ENCODE peak calls at places on chromosomes 16 and 17, in six cellular contexts. N is nucleus accumbens; R is left cardiac atrium; X is activated T-cell treated with anti-CD3 and anti-CD28 coated beads, Interleukin-2, amount 50 U/mL, for 4 hours; E is ELR; C is activated CD4-positive, alpha-beta T cell treated with anti-CD3 and anti-CD28 coated beads for 48 hours. M is an unnamed sample.

GRCh38 chr17:79231766-79232287 is 157.2 kb downstream of the ENGASE start:
- DNase-seq in E (peak; percentile 40), N (no peak), C (peak; percentile 8), R (no peak), X (no peak), M (no peak)

GRCh38 chr16:66299349-66299748 is 67.1 kb upstream of the CDH5 start:
- DNase-seq in X (no peak), N (no peak), E (no peak), R (no peak), C (no peak), M (no peak)

GRCh38 chr16:50879873-50880695 is 138.2 kb downstream of the CYLD start:
- DNase-seq in N (peak; percentile 11), C (no peak), X (no peak), E (no peak), R (no peak), M (no peak)

GRCh38 chr17:81859906-81860755 is at the start of gene P4HB:
- DNase-seq in C (no peak), X (no peak), E (peak; percentile 45), N (no peak), R (no peak), M (no peak)

GRCh38 chr17:74454197-74455024 is 12.0 kb upstream of the CD300A start:
- DNase-seq in C (no peak), E (peak; percentile 40), N (peak; percentile 85), R (peak; percentile 94), X (peak; percentile 47), M (no peak)

GRCh38 chr17:61323015-61323379 is 76.6 kb upstream of the TBX2 start:
- DNase-seq in R (no peak), X (no peak), E (no peak), C (no peak), N (no peak), M (no peak)

GRCh38 chr17:79027925-79028491 is 4.0 kb downstream of the C1QTNF1 start:
- DNase-seq in N (no peak), R (peak; percentile 68), X (no peak), C (no peak), E (no peak), M (no peak)

GRCh38 chr17:18362509-18363020 is 785 bp downstream of the SHMT1 start:
- DNase-seq in E (peak; percentile 42), N (peak; percentile 79), R (peak; percentile 74), X (no peak), C (peak; percentile 28), M (peak; percentile 20)

GRCh38 chr17:37650419-37651003 is 7.3 kb upstream of the DDX52 start:
- DNase-seq in X (no peak), R (no peak), E (peak; percentile 74), N (peak; percentile 3), C (peak; percentile 8), M (no peak)

GRCh38 chr17:45371414-45372324 is 54.8 kb upstream of the MAP3K14 start:
- DNase-seq in E (peak; percentile 99), C (peak; percentile 69), R (peak; percentile 91), X (no peak), N (no peak), M (no peak)

GRCh38 chr16:68993421-68993820 is 112.0 kb upstream of the HAS3 start:
- DNase-seq in X (no peak), C (no peak), E (no peak), N (no peak), R (no peak), M (no peak)

GRCh38 chr16:483351-484075 is 44.0 kb upstream of the CAPN15 start:
- DNase-seq in N (no peak), X (no peak), C (no peak), E (no peak), R (no peak), M (no peak)

GRCh38 chr17:31521632-31522283 is 130.3 kb downstream of the RAB11FIP4 start:
- DNase-seq in R (no peak), X (no peak), E (no peak), C (no peak), N (no peak), M (no peak)

GRCh38 chr17:33112763-33113162 is 121.1 kb downstream of the SPACA3 start:
- DNase-seq in N (no peak), R (no peak), C (no peak), X (no peak), E (peak; percentile 1), M (no peak)

GRCh38 chr17:47119746-47120520 is 69.2 kb downstream of the CDC27 start:
- DNase-seq in R (no peak), C (no peak), X (no peak), N (no peak), E (peak; percentile 85), M (no peak)

GRCh38 chr17:74750327-74751069 is 2.1 kb downstream of the NHERF1 start:
- DNase-seq in N (peak; percentile 40), R (no peak), C (peak; percentile 45), X (no peak), E (no peak), M (no peak)

GRCh38 chr16:1082266-1082951 is 9.9 kb downstream of the SSTR5 start:
- DNase-seq in C (no peak), N (no peak), E (peak; percentile 28), X (no peak), R (no peak), M (no peak)

M was measured in GM18507.